ENCODE peak calls at places on chromosomes 6 and 20, in five cellular contexts. O, P, W, S and X are unnamed samples.
A peak's percentile ranks its signal among the peaks of the same experiment; 100 is the strongest.

GRCh38 chr6:21479140-21479539 is 114.4 kb upstream of the SOX4 start:
- DNase-seq in O (peak; percentile 36), W (peak; percentile 21), P (no peak), S (no peak), X (peak; percentile 1)

GRCh38 chr6:32932132-32932868 is 8.5 kb downstream of the HLA-DMB start:
- DNase-seq in O (no peak), W (no peak), P (no peak), S (no peak), X (peak; percentile 72)

GRCh38 chr20:14866841-14867514 is 529.6 kb upstream of the FLRT3 start:
- DNase-seq in O (no peak), P (no peak), W (no peak), S (no peak), X (no peak)

GRCh38 chr6:39821739-39822532 is 29.8 kb downstream of the DAAM2 start:
- DNase-seq in S (no peak), O (peak; percentile 79), W (no peak), P (no peak), X (peak; percentile 56)

GRCh38 chr6:46828939-46829338 is 35.8 kb downstream of the MEP1A start:
- DNase-seq in W (no peak), O (no peak), S (no peak), P (no peak), X (no peak)

GRCh38 chr6:68427630-68428029 is 207.5 kb upstream of the ADGRB3 start:
- DNase-seq in O (no peak), S (no peak), W (no peak), P (peak; percentile 39), X (no peak)

GRCh38 chr20:46367967-46368901 is 38.2 kb downstream of the ELMO2 start:
- DNase-seq in P (peak; percentile 83), O (no peak), W (no peak), S (no peak), X (no peak)

GRCh38 chr20:58890073-58890453 is 37.5 kb downstream of the GNAS start:
- DNase-seq in W (no peak), P (no peak), S (no peak), O (no peak), X (no peak)

GRCh38 chr6:53179961-53180651 is 31.5 kb upstream of the GCM1 start:
- DNase-seq in O (peak; percentile 36), S (no peak), P (no peak), W (peak; percentile 60), X (no peak)

GRCh38 chr6:89205819-89206218 is 11.3 kb downstream of the GABRR1 start:
- DNase-seq in P (no peak), O (no peak), W (no peak), S (no peak), X (no peak)

GRCh38 chr6:36735110-36735971 is 37.7 kb downstream of the RAB44 start:
- DNase-seq in O (peak; percentile 91), W (peak; percentile 53), S (no peak), P (peak; percentile 56), X (peak; percentile 90)

GRCh38 chr20:57788936-57789613 is 79.3 kb upstream of the PMEPA1 start:
- DNase-seq in O (no peak), W (no peak), P (no peak), S (no peak), X (no peak)

GRCh38 chr20:14826926-14827325 is 489.5 kb upstream of the FLRT3 start:
- DNase-seq in W (no peak), P (no peak), S (no peak), O (no peak), X (no peak)

GRCh38 chr6:131949909-131950766 is 1.0 kb downstream of the CCN2 start:
- DNase-seq in O (peak; percentile 76), S (no peak), P (peak; percentile 86), W (peak; percentile 77), X (peak; percentile 92)

GRCh38 chr20:25361287-25361683 is 29.4 kb downstream of the ABHD12 start:
- DNase-seq in P (peak; percentile 78), O (no peak), S (no peak), W (no peak), X (peak; percentile 46)

GRCh38 chr6:34573567-34574183 is 17.5 kb upstream of the SPDEF start:
- DNase-seq in W (no peak), P (no peak), S (no peak), O (no peak), X (no peak)

GRCh38 chr20:39116020-39116419 is 153.9 kb downstream of the DHX35 start:
- DNase-seq in W (no peak), S (no peak), P (no peak), O (no peak), X (no peak)

GRCh38 chr20:3677733-3678132 is 4.1 kb downstream of the ADAM33 start:
- DNase-seq in W (no peak), O (peak; percentile 70), P (no peak), S (no peak), X (peak; percentile 70)

GRCh38 chr20:45336530-45337366 is 11.5 kb downstream of the SDC4 start:
- DNase-seq in S (no peak), P (peak; percentile 97), W (no peak), O (no peak), X (peak; percentile 93)

GRCh38 chr20:40990542-40991120 is 38.0 kb upstream of the TOP1 start:
- DNase-seq in P (peak; percentile 85), O (peak; percentile 77), W (peak; percentile 65), S (peak; percentile 40), X (peak; percentile 84)

GRCh38 chr6:108080010-108080780 is 5.7 kb upstream of the OSTM1 start:
- DNase-seq in P (peak; percentile 21), S (no peak), W (no peak), O (no peak), X (peak; percentile 43)

GRCh38 chr6:129575378-129576118 is 134.4 kb downstream of the ARHGAP18 start:
- DNase-seq in O (no peak), W (no peak), P (peak; percentile 77), S (no peak), X (peak; percentile 67)

GRCh38 chr6:32816746-32817204 is at the start of gene HLA-DOB:
- DNase-seq in W (no peak), P (peak; percentile 40), O (no peak), S (no peak), X (no peak)

GRCh38 chr6:117441824-117442264 is 16.1 kb upstream of the ROS1 start:
- DNase-seq in W (no peak), O (no peak), S (no peak), P (peak; percentile 4), X (peak; percentile 87)

GRCh38 chr6:71488186-71488585 is 199.6 kb downstream of the OGFRL1 start:
- DNase-seq in W (no peak), P (no peak), S (no peak), O (no peak), X (no peak)

GRCh38 chr6:4336778-4337442 is 201.5 kb upstream of the ECI2 start:
- DNase-seq in W (no peak), P (peak; percentile 88), S (no peak), O (no peak), X (no peak)

GRCh38 chr6:137933696-137934095 is 66.6 kb downstream of the TNFAIP3 start:
- DNase-seq in S (no peak), O (peak; percentile 42), P (peak; percentile 47), W (peak; percentile 21), X (peak; percentile 93)

GRCh38 chr6:123794190-123794589 is 9.5 kb upstream of the NKAIN2 start:
- DNase-seq in O (no peak), P (no peak), W (no peak), S (no peak), X (no peak)

GRCh38 chr20:50593005-50593335 is 82.8 kb downstream of the PTPN1 start:
- DNase-seq in S (no peak), O (peak; percentile 18), P (no peak), W (no peak), X (no peak)

GRCh38 chr6:15507746-15508145 is 155.1 kb downstream of the DTNBP1 start:
- DNase-seq in P (peak; percentile 28), O (no peak), W (no peak), S (no peak), X (no peak)

GRCh38 chr6:106080106-106081095 is 5.7 kb upstream of the PRDM1 start:
- DNase-seq in O (no peak), S (no peak), P (no peak), W (no peak), X (no peak)

GRCh38 chr6:27726620-27727023 is 185.6 kb downstream of the OR2B2 start:
- DNase-seq in S (no peak), P (peak; percentile 77), W (no peak), O (no peak), X (no peak)

GRCh38 chr20:36344517-36345132 is 38.5 kb downstream of the DLGAP4 start:
- DNase-seq in S (no peak), P (peak; percentile 46), W (peak; percentile 41), O (peak; percentile 38), X (peak; percentile 29)

GRCh38 chr20:21901470-21902275 is 196.2 kb downstream of the PAX1 start:
- DNase-seq in O (peak; percentile 66), W (no peak), S (no peak), P (no peak), X (peak; percentile 9)

GRCh38 chr6:105810105-105810921 is 275.8 kb upstream of the PRDM1 start:
- DNase-seq in S (no peak), O (no peak), W (no peak), P (peak; percentile 81), X (peak; percentile 84)

GRCh38 chr6:134959603-134960002 is 9.7 kb upstream of the ALDH8A1 start:
- DNase-seq in O (no peak), S (no peak), W (no peak), P (no peak), X (no peak)